ENCODE peak calls at places on chromosomes 6 and 20, in seven cellular contexts. O is CMK; Y is CD8-positive, alpha-beta T cell; N is choroid plexus epithelial cell; J is A172; L is stimulated activated CD8-positive, alpha-beta memory T cell treated with anti-CD3 and anti-CD28 coated beads, Interleukin-15, amount 100 ng/mL, for 24 hours; M is bronchial epithelial cell. K is an unnamed sample.

GRCh38 chr20:63553933-63554290 is at the start of gene FNDC11:
- DNase-seq in N (no peak), M (no peak), J (no peak), L (no peak), O (peak), Y (no peak), K (peak)

GRCh38 chr6:161218222-161218621 is 55.6 kb downstream of the AGPAT4 start:
- DNase-seq in M (no peak), Y (no peak), N (peak), J (no peak), L (no peak), O (no peak), K (no peak)

GRCh38 chr6:20175810-20176209 is 36.5 kb downstream of the MBOAT1 start:
- DNase-seq in Y (no peak), N (no peak), L (no peak), J (no peak), M (no peak), O (no peak), K (no peak)

GRCh38 chr6:83958250-83958685 is 75.3 kb upstream of the MRAP2 start:
- DNase-seq in J (peak), Y (no peak), M (no peak), L (no peak), O (no peak), N (peak), K (no peak)

GRCh38 chr6:144314003-144314485 is 28.9 kb downstream of the UTRN start:
- DNase-seq in J (no peak), M (no peak), L (no peak), N (peak), Y (no peak), O (no peak), K (peak)

GRCh38 chr20:56839222-56839621 is 210.1 kb downstream of the TFAP2C start:
- DNase-seq in M (no peak), J (no peak), N (no peak), Y (no peak), O (no peak), L (no peak), K (no peak)

GRCh38 chr6:40413231-40413755 is 173.9 kb downstream of the LRFN2 start:
- DNase-seq in L (no peak), M (no peak), O (no peak), N (peak), J (no peak), Y (no peak), K (no peak)

GRCh38 chr20:17327185-17327780 is 100.4 kb downstream of the PCSK2 start:
- DNase-seq in J (no peak), L (no peak), M (no peak), N (no peak), Y (no peak), O (no peak), K (no peak)

GRCh38 chr6:166757226-166758135 is 130.4 kb upstream of the RPS6KA2 start:
- DNase-seq in N (peak), O (no peak), M (peak), J (peak), Y (no peak), L (no peak), K (no peak)

GRCh38 chr6:51283723-51284122 is 465.1 kb downstream of the TFAP2B start:
- DNase-seq in M (no peak), O (no peak), N (no peak), L (no peak), Y (no peak), J (no peak), K (no peak)

GRCh38 chr20:38728911-38729642 is 4.8 kb downstream of the SLC32A1 start:
- DNase-seq in M (no peak), N (no peak), Y (no peak), J (no peak), L (no peak), O (no peak), K (no peak)

GRCh38 chr6:126618639-126619331 is 278.9 kb downstream of the CENPW start:
- DNase-seq in Y (no peak), N (no peak), O (no peak), J (no peak), L (no peak), M (no peak), K (no peak)

GRCh38 chr6:1662532-1662931 is 52.8 kb downstream of the FOXC1 start:
- DNase-seq in N (no peak), J (no peak), Y (no peak), O (no peak), M (no peak), L (no peak), K (no peak)

GRCh38 chr20:6660441-6660840 is 107.0 kb upstream of the BMP2 start:
- DNase-seq in N (no peak), M (peak), L (no peak), J (no peak), Y (no peak), O (no peak), K (peak)

GRCh38 chr6:136067731-136068341 is 182.3 kb downstream of the MTFR2 start:
- DNase-seq in O (no peak), M (peak), N (peak), J (peak), Y (no peak), L (no peak), K (no peak)

GRCh38 chr6:98547151-98547550 is 287.2 kb upstream of the POU3F2 start:
- DNase-seq in N (no peak), M (no peak), L (no peak), Y (no peak), O (no peak), J (no peak), K (no peak)

GRCh38 chr6:3340358-3340798 is 81.6 kb downstream of the PSMG4 start:
- DNase-seq in Y (no peak), J (no peak), O (no peak), M (no peak), L (no peak), N (peak), K (no peak)

GRCh38 chr20:1987826-1988225 is 6.0 kb downstream of the PDYN start:
- DNase-seq in L (no peak), N (peak), M (no peak), J (peak), Y (no peak), O (no peak), K (no peak)

GRCh38 chr6:50966532-50966931 is 147.9 kb downstream of the TFAP2B start:
- DNase-seq in M (no peak), J (no peak), Y (no peak), L (no peak), O (no peak), N (no peak), K (no peak)

GRCh38 chr20:5528719-5529256 is 212.0 kb upstream of the PROKR2 start:
- DNase-seq in N (peak), M (peak), Y (peak), O (peak), L (peak), J (peak), K (no peak)

GRCh38 chr6:45625191-45625664 is 247.5 kb upstream of the SUPT3H start:
- DNase-seq in M (peak), J (peak), O (no peak), N (peak), Y (no peak), L (no peak), K (no peak)